ENCODE peak calls at places on chromosomes 16 and 17, in four cellular contexts. S is amniotic stem cell, Y is posterior cingulate gyrus, F is M059J. K is an unnamed sample.

GRCh38 chr16:24729967-24730815 is 740 bp downstream of the TNRC6A start:
- DNase-seq in F (peak; percentile 48), Y (no peak), S (peak; percentile 9), K (no peak)

GRCh38 chr17:3885970-3886369 is 6.9 kb downstream of the CAMKK1 start:
- DNase-seq in F (peak; percentile 60), S (no peak), Y (no peak), K (peak; percentile 18)

GRCh38 chr17:67574658-67575293 is 143.0 kb upstream of the NOL11 start:
- DNase-seq in S (no peak), Y (no peak), F (no peak), K (no peak)

GRCh38 chr16:1433263-1433560 is 2.3 kb downstream of the PERCC1 start:
- DNase-seq in S (no peak), Y (no peak), F (no peak), K (no peak)

GRCh38 chr17:48593840-48594411 is 347 bp upstream of the HOXB5 start:
- DNase-seq in S (peak; percentile 13), F (peak; percentile 91), Y (no peak), K (peak; percentile 57)

GRCh38 chr17:40122466-40122943 is 734 bp downstream of the MSL1 start:
- DNase-seq in S (no peak), F (peak; percentile 44), Y (no peak), K (no peak)

GRCh38 chr17:48998557-48999440 is 1.6 kb downstream of the IGF2BP1 start:
- DNase-seq in Y (no peak), S (no peak), F (no peak), K (no peak)

GRCh38 chr17:79818026-79818758 is 21.0 kb downstream of the CBX4 start:
- DNase-seq in F (no peak), Y (no peak), S (no peak), K (no peak)

GRCh38 chr17:44108440-44109311 is 14.8 kb downstream of the HDAC5 start:
- DNase-seq in Y (no peak), S (peak; percentile 86), F (peak; percentile 96), K (peak; percentile 78)